ENCODE peak calls at places on chromosomes 1 and 21, in eight cellular contexts. One of them, this sample, is unnamed.
A peak's percentile ranks its signal among the peaks of the same experiment; 100 is the strongest.

GRCh38 chr1:203059485-203059884 is 26.3 kb downstream of the MYOG start:
- DNase-seq in SK-N-SH: no peak
- DNase-seq in H1: no peak
- DNase-seq in GM12878: no peak
- DNase-seq in tibial nerve: no peak
- DNase-seq in stomach: no peak
- DNase-seq in A549: no peak
- DNase-seq in esophagus muscularis mucosa: no peak
- DNase-seq in this sample: no peak

GRCh38 chr1:233704125-233704881 is 90.4 kb downstream of the KCNK1 start:
- DNase-seq in SK-N-SH: no peak
- DNase-seq in H1: no peak
- DNase-seq in GM12878: no peak
- DNase-seq in tibial nerve: no peak
- DNase-seq in stomach: no peak
- DNase-seq in A549: peak; percentile 40
- DNase-seq in esophagus muscularis mucosa: peak; percentile 80
- DNase-seq in this sample: no peak

GRCh38 chr1:165116732-165117131 is 239.8 kb downstream of the LMX1A start:
- DNase-seq in SK-N-SH: no peak
- DNase-seq in H1: no peak
- DNase-seq in GM12878: no peak
- DNase-seq in tibial nerve: no peak
- DNase-seq in stomach: no peak
- DNase-seq in A549: peak; percentile 74
- DNase-seq in esophagus muscularis mucosa: no peak
- DNase-seq in this sample: no peak

GRCh38 chr1:25683731-25684130 is 67.1 kb downstream of the MAN1C1 start:
- DNase-seq in SK-N-SH: no peak
- DNase-seq in H1: no peak
- DNase-seq in GM12878: no peak
- DNase-seq in tibial nerve: no peak
- DNase-seq in stomach: no peak
- DNase-seq in A549: no peak
- DNase-seq in esophagus muscularis mucosa: no peak
- DNase-seq in this sample: peak; percentile 74

GRCh38 chr1:45485949-45486348 is 5.0 kb downstream of the TESK2 start:
- DNase-seq in SK-N-SH: no peak
- DNase-seq in H1: no peak
- DNase-seq in GM12878: no peak
- DNase-seq in tibial nerve: no peak
- DNase-seq in stomach: no peak
- DNase-seq in A549: no peak
- DNase-seq in esophagus muscularis mucosa: no peak
- DNase-seq in this sample: no peak

GRCh38 chr1:9825101-9826074 is 1.6 kb upstream of the CLSTN1 start:
- DNase-seq in SK-N-SH: no peak
- DNase-seq in H1: peak; percentile 67
- DNase-seq in GM12878: peak; percentile 20
- DNase-seq in tibial nerve: no peak
- DNase-seq in stomach: peak; percentile 82
- DNase-seq in A549: peak; percentile 93
- DNase-seq in esophagus muscularis mucosa: no peak
- DNase-seq in this sample: no peak

GRCh38 chr1:117135329-117135728 is 13.8 kb upstream of the TRIM45 start:
- DNase-seq in SK-N-SH: no peak
- DNase-seq in H1: no peak
- DNase-seq in GM12878: no peak
- DNase-seq in tibial nerve: no peak
- DNase-seq in stomach: no peak
- DNase-seq in A549: no peak
- DNase-seq in esophagus muscularis mucosa: no peak
- DNase-seq in this sample: no peak

GRCh38 chr1:164557270-164557669 is 1.7 kb upstream of the PBX1 start:
- DNase-seq in SK-N-SH: no peak
- DNase-seq in H1: no peak
- DNase-seq in GM12878: no peak
- DNase-seq in tibial nerve: no peak
- DNase-seq in stomach: peak; percentile 47
- DNase-seq in A549: no peak
- DNase-seq in esophagus muscularis mucosa: no peak
- DNase-seq in this sample: no peak

GRCh38 chr21:22657786-22658185 is 1659.6 kb downstream of the NCAM2 start:
- DNase-seq in SK-N-SH: no peak
- DNase-seq in H1: no peak
- DNase-seq in GM12878: no peak
- DNase-seq in tibial nerve: no peak
- DNase-seq in stomach: no peak
- DNase-seq in A549: no peak
- DNase-seq in esophagus muscularis mucosa: no peak
- DNase-seq in this sample: no peak

GRCh38 chr1:212668477-212668876 is 31.2 kb downstream of the BATF3 start:
- DNase-seq in SK-N-SH: no peak
- DNase-seq in H1: peak; percentile 13
- DNase-seq in GM12878: no peak
- DNase-seq in tibial nerve: no peak
- DNase-seq in stomach: no peak
- DNase-seq in A549: no peak
- DNase-seq in esophagus muscularis mucosa: no peak
- DNase-seq in this sample: no peak

GRCh38 chr1:21896652-21897532 is 40.2 kb downstream of the HSPG2 start:
- DNase-seq in SK-N-SH: no peak
- DNase-seq in H1: no peak
- DNase-seq in GM12878: no peak
- DNase-seq in tibial nerve: peak; percentile 71
- DNase-seq in stomach: peak; percentile 63
- DNase-seq in A549: no peak
- DNase-seq in esophagus muscularis mucosa: peak; percentile 95
- DNase-seq in this sample: peak; percentile 92

GRCh38 chr1:94094466-94095111 is 26.4 kb downstream of the ABCA4 start:
- DNase-seq in SK-N-SH: no peak
- DNase-seq in H1: no peak
- DNase-seq in GM12878: no peak
- DNase-seq in tibial nerve: peak; percentile 64
- DNase-seq in stomach: no peak
- DNase-seq in A549: no peak
- DNase-seq in esophagus muscularis mucosa: no peak
- DNase-seq in this sample: no peak

GRCh38 chr1:115727706-115728249 is 40.7 kb downstream of the CASQ2 start:
- DNase-seq in SK-N-SH: no peak
- DNase-seq in H1: no peak
- DNase-seq in GM12878: no peak
- DNase-seq in tibial nerve: peak; percentile 56
- DNase-seq in stomach: peak; percentile 40
- DNase-seq in A549: peak; percentile 1
- DNase-seq in esophagus muscularis mucosa: no peak
- DNase-seq in this sample: peak; percentile 82

GRCh38 chr1:228986093-228986904 is 251.0 kb downstream of the RHOU start:
- DNase-seq in SK-N-SH: no peak
- DNase-seq in H1: no peak
- DNase-seq in GM12878: no peak
- DNase-seq in tibial nerve: no peak
- DNase-seq in stomach: peak; percentile 83
- DNase-seq in A549: no peak
- DNase-seq in esophagus muscularis mucosa: no peak
- DNase-seq in this sample: no peak

GRCh38 chr1:62229468-62229867 is 34.8 kb downstream of the L1TD1 start:
- DNase-seq in SK-N-SH: no peak
- DNase-seq in H1: no peak
- DNase-seq in GM12878: no peak
- DNase-seq in tibial nerve: no peak
- DNase-seq in stomach: no peak
- DNase-seq in A549: no peak
- DNase-seq in esophagus muscularis mucosa: no peak
- DNase-seq in this sample: no peak

GRCh38 chr21:29549614-29550013 is 250.9 kb downstream of the BACH1 start:
- DNase-seq in SK-N-SH: no peak
- DNase-seq in H1: no peak
- DNase-seq in GM12878: no peak
- DNase-seq in tibial nerve: no peak
- DNase-seq in stomach: no peak
- DNase-seq in A549: no peak
- DNase-seq in esophagus muscularis mucosa: no peak
- DNase-seq in this sample: no peak

GRCh38 chr21:29546071-29546470 is 247.3 kb downstream of the BACH1 start:
- DNase-seq in SK-N-SH: no peak
- DNase-seq in H1: no peak
- DNase-seq in GM12878: no peak
- DNase-seq in tibial nerve: no peak
- DNase-seq in stomach: no peak
- DNase-seq in A549: no peak
- DNase-seq in esophagus muscularis mucosa: no peak
- DNase-seq in this sample: no peak

DNA sequence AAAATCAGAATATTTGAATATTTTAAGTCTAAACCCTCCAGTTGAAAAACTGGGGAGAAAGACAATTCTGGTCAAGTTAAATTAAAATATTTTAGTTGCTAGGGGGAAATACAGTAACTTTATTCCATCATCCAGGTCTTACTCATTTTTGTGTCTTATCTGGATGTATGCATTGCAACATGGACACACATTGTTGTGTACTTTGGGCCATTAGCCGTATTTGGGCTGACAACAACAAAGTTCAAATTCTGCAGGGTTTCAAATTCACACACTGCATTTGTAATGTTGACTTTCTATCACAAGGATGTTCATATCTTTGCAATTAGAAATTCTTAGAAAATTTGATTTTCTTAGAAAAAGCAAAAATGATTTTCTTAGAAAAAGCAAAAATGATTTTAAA is 249.3 kb downstream of the BACH1 start:
- DNase-seq in SK-N-SH: no peak
- DNase-seq in H1: no peak
- DNase-seq in GM12878: no peak
- DNase-seq in tibial nerve: no peak
- DNase-seq in stomach: no peak
- DNase-seq in A549: no peak
- DNase-seq in esophagus muscularis mucosa: no peak
- DNase-seq in this sample: no peak
- TF ChIP-seq EP300 in SK-N-SH: no peak
- TF ChIP-seq EP300 in H1: no peak
- TF ChIP-seq EP300 in GM12878: no peak
- TF ChIP-seq EP300 in tibial nerve: no peak
- TF ChIP-seq EP300 in stomach: no peak
- TF ChIP-seq EP300 in A549: no peak
- TF ChIP-seq EP300 in esophagus muscularis mucosa: no peak
- TF ChIP-seq EP300 in this sample: no peak

GRCh38 chr1:11706292-11706691 is 14.8 kb downstream of the DRAXIN start:
- DNase-seq in SK-N-SH: no peak
- DNase-seq in H1: no peak
- DNase-seq in GM12878: no peak
- DNase-seq in tibial nerve: no peak
- DNase-seq in stomach: no peak
- DNase-seq in A549: no peak
- DNase-seq in esophagus muscularis mucosa: no peak
- DNase-seq in this sample: no peak
- TF ChIP-seq EP300 in SK-N-SH: no peak
- TF ChIP-seq EP300 in H1: no peak
- TF ChIP-seq EP300 in GM12878: no peak
- TF ChIP-seq EP300 in tibial nerve: no peak
- TF ChIP-seq EP300 in stomach: no peak
- TF ChIP-seq EP300 in A549: no peak
- TF ChIP-seq EP300 in esophagus muscularis mucosa: no peak
- TF ChIP-seq EP300 in this sample: no peak

GRCh38 chr1:111392042-111392441 is 35.5 kb downstream of the OVGP1 start:
- DNase-seq in SK-N-SH: no peak
- DNase-seq in H1: no peak
- DNase-seq in GM12878: no peak
- DNase-seq in tibial nerve: no peak
- DNase-seq in stomach: no peak
- DNase-seq in A549: no peak
- DNase-seq in esophagus muscularis mucosa: no peak
- DNase-seq in this sample: no peak

GRCh38 chr1:111392460-111392945 is 35.0 kb downstream of the OVGP1 start:
- DNase-seq in SK-N-SH: no peak
- DNase-seq in H1: no peak
- DNase-seq in GM12878: no peak
- DNase-seq in tibial nerve: no peak
- DNase-seq in stomach: no peak
- DNase-seq in A549: no peak
- DNase-seq in esophagus muscularis mucosa: no peak
- DNase-seq in this sample: no peak
- TF ChIP-seq EP300 in SK-N-SH: no peak
- TF ChIP-seq EP300 in H1: no peak
- TF ChIP-seq EP300 in GM12878: no peak
- TF ChIP-seq EP300 in tibial nerve: no peak
- TF ChIP-seq EP300 in stomach: no peak
- TF ChIP-seq EP300 in A549: no peak
- TF ChIP-seq EP300 in esophagus muscularis mucosa: no peak
- TF ChIP-seq EP300 in this sample: no peak

GRCh38 chr1:92123868-92124267 is 43.7 kb downstream of the BTBD8 start:
- DNase-seq in SK-N-SH: no peak
- DNase-seq in H1: no peak
- DNase-seq in GM12878: no peak
- DNase-seq in tibial nerve: no peak
- DNase-seq in stomach: no peak
- DNase-seq in A549: no peak
- DNase-seq in esophagus muscularis mucosa: no peak
- DNase-seq in this sample: no peak

GRCh38 chr1:92125204-92125603 is 45.1 kb downstream of the BTBD8 start:
- DNase-seq in SK-N-SH: no peak
- DNase-seq in H1: no peak
- DNase-seq in GM12878: no peak
- DNase-seq in tibial nerve: no peak
- DNase-seq in stomach: no peak
- DNase-seq in A549: no peak
- DNase-seq in esophagus muscularis mucosa: no peak
- DNase-seq in this sample: no peak
- TF ChIP-seq EP300 in SK-N-SH: no peak
- TF ChIP-seq EP300 in H1: no peak
- TF ChIP-seq EP300 in GM12878: no peak
- TF ChIP-seq EP300 in tibial nerve: no peak
- TF ChIP-seq EP300 in stomach: no peak
- TF ChIP-seq EP300 in A549: no peak
- TF ChIP-seq EP300 in esophagus muscularis mucosa: no peak
- TF ChIP-seq EP300 in this sample: no peak

GRCh38 chr1:36731226-36732037 is 248.7 kb upstream of the CSF3R start:
- DNase-seq in SK-N-SH: no peak
- DNase-seq in H1: no peak
- DNase-seq in GM12878: no peak
- DNase-seq in tibial nerve: no peak
- DNase-seq in stomach: no peak
- DNase-seq in A549: no peak
- DNase-seq in esophagus muscularis mucosa: no peak
- DNase-seq in this sample: no peak

GRCh38 chr1:36730599-36730998 is 247.9 kb upstream of the CSF3R start:
- DNase-seq in SK-N-SH: no peak
- DNase-seq in H1: no peak
- DNase-seq in GM12878: no peak
- DNase-seq in tibial nerve: no peak
- DNase-seq in stomach: no peak
- DNase-seq in A549: no peak
- DNase-seq in esophagus muscularis mucosa: no peak
- DNase-seq in this sample: no peak

GRCh38 chr1:36729289-36729688 is 246.6 kb upstream of the CSF3R start:
- DNase-seq in SK-N-SH: no peak
- DNase-seq in H1: no peak
- DNase-seq in GM12878: no peak
- DNase-seq in tibial nerve: no peak
- DNase-seq in stomach: no peak
- DNase-seq in A549: no peak
- DNase-seq in esophagus muscularis mucosa: no peak
- DNase-seq in this sample: no peak

GRCh38 chr1:36728846-36729245 is 246.1 kb upstream of the CSF3R start:
- DNase-seq in SK-N-SH: no peak
- DNase-seq in H1: no peak
- DNase-seq in GM12878: no peak
- DNase-seq in tibial nerve: no peak
- DNase-seq in stomach: no peak
- DNase-seq in A549: no peak
- DNase-seq in esophagus muscularis mucosa: no peak
- DNase-seq in this sample: no peak

GRCh38 chr1:36729716-36730510 is 247.2 kb upstream of the CSF3R start:
- DNase-seq in SK-N-SH: no peak
- DNase-seq in H1: no peak
- DNase-seq in GM12878: no peak
- DNase-seq in tibial nerve: no peak
- DNase-seq in stomach: no peak
- DNase-seq in A549: no peak
- DNase-seq in esophagus muscularis mucosa: no peak
- DNase-seq in this sample: no peak
- TF ChIP-seq EP300 in SK-N-SH: no peak
- TF ChIP-seq EP300 in H1: no peak
- TF ChIP-seq EP300 in GM12878: no peak
- TF ChIP-seq EP300 in tibial nerve: no peak
- TF ChIP-seq EP300 in stomach: no peak
- TF ChIP-seq EP300 in A549: no peak
- TF ChIP-seq EP300 in esophagus muscularis mucosa: no peak
- TF ChIP-seq EP300 in this sample: no peak